ENCODE peak calls at places on chromosome 3, in seven cellular contexts. A is H1, V is HCT116, W is HepG2, M is K562, L is SK-N-SH, H is GM12878. S is an unnamed sample.
A peak's percentile ranks its signal among the peaks of the same experiment; 100 is the strongest.

GRCh38 chr3:56878046-56878445 is 76.3 kb upstream of the ARHGEF3 start:
- DNase-seq in A (no peak), V (no peak), W (no peak), M (no peak), L (no peak), H (no peak), S (no peak)

GRCh38 chr3:187968883-187969580 is 184.9 kb upstream of the LPP start:
- DNase-seq in A (no peak), V (no peak), W (peak; percentile 59), M (no peak), L (no peak), H (no peak), S (no peak)

GRCh38 chr3:175338775-175339535 is 479.8 kb downstream of the NAALADL2 start:
- DNase-seq in A (peak; percentile 47), V (peak; percentile 63), W (no peak), M (no peak), L (no peak), H (no peak), S (peak; percentile 30)

GRCh38 chr3:45534580-45535080 is 59.9 kb upstream of the LIMD1 start:
- DNase-seq in A (no peak), V (no peak), W (no peak), M (no peak), L (no peak), H (no peak), S (no peak)

GRCh38 chr3:116265976-116266584 is 179.2 kb downstream of the LSAMP start:
- DNase-seq in A (no peak), V (no peak), W (no peak), M (no peak), L (no peak), H (peak; percentile 28), S (no peak)

GRCh38 chr3:129187857-129188256 is 4.2 kb upstream of the CNBP start:
- DNase-seq in A (no peak), V (no peak), W (peak; percentile 14), M (no peak), L (no peak), H (no peak), S (no peak)

GRCh38 chr3:37372669-37373068 is 198.3 kb upstream of the LRRFIP2 start:
- DNase-seq in A (no peak), V (no peak), W (no peak), M (no peak), L (no peak), H (no peak), S (no peak)

GRCh38 chr3:123337226-123337625 is 111.7 kb downstream of the ADCY5 start:
- DNase-seq in A (no peak), V (no peak), W (no peak), M (no peak), L (no peak), H (no peak), S (no peak)

GRCh38 chr3:88003115-88003755 is 55.6 kb downstream of the CGGBP1 start:
- DNase-seq in A (no peak), V (peak; percentile 50), W (peak; percentile 32), M (peak; percentile 12), L (peak; percentile 27), H (no peak), S (no peak)

GRCh38 chr3:38317186-38317759 is 29.3 kb upstream of the XYLB start:
- DNase-seq in A (peak; percentile 22), V (no peak), W (no peak), M (no peak), L (no peak), H (no peak), S (no peak)

GRCh38 chr3:852033-852432 is 240.8 kb upstream of the CNTN6 start:
- DNase-seq in A (no peak), V (no peak), W (no peak), M (no peak), L (no peak), H (no peak), S (no peak)

GRCh38 chr3:32307591-32307990 is 69.1 kb downstream of the CMTM8 start:
- DNase-seq in A (no peak), V (no peak), W (no peak), M (no peak), L (no peak), H (no peak), S (no peak)

GRCh38 chr3:185732782-185733181 is 92.1 kb downstream of the IGF2BP2 start:
- DNase-seq in A (no peak), V (no peak), W (peak; percentile 76), M (no peak), L (no peak), H (no peak), S (no peak)
- TF ChIP-seq SIN3A in A (no peak), V (no peak), W (no peak), M (no peak), L (no peak), H (no peak), S (no peak)

GRCh38 chr3:148911597-148911996 is 46.5 kb downstream of the CPA3 start:
- DNase-seq in A (no peak), V (no peak), W (no peak), M (no peak), L (no peak), H (no peak), S (no peak)
- TF ChIP-seq SIN3A in A (no peak), V (no peak), W (no peak), M (no peak), L (no peak), H (no peak), S (no peak)

GRCh38 chr3:183943739-183944138 is 59.1 kb upstream of the PARL start:
- DNase-seq in A (no peak), V (no peak), W (no peak), M (no peak), L (no peak), H (no peak), S (no peak)
- TF ChIP-seq SIN3A in A (no peak), V (no peak), W (no peak), M (no peak), L (no peak), H (no peak), S (no peak)

GRCh38 chr3:172107403-172107802 is 68.0 kb downstream of the FNDC3B start:
- DNase-seq in A (no peak), V (no peak), W (no peak), M (no peak), L (no peak), H (peak; percentile 96), S (no peak)
- TF ChIP-seq SIN3A in A (no peak), V (no peak), W (no peak), M (peak; percentile 37), L (no peak), H (peak; percentile 95), S (no peak)

DNA sequence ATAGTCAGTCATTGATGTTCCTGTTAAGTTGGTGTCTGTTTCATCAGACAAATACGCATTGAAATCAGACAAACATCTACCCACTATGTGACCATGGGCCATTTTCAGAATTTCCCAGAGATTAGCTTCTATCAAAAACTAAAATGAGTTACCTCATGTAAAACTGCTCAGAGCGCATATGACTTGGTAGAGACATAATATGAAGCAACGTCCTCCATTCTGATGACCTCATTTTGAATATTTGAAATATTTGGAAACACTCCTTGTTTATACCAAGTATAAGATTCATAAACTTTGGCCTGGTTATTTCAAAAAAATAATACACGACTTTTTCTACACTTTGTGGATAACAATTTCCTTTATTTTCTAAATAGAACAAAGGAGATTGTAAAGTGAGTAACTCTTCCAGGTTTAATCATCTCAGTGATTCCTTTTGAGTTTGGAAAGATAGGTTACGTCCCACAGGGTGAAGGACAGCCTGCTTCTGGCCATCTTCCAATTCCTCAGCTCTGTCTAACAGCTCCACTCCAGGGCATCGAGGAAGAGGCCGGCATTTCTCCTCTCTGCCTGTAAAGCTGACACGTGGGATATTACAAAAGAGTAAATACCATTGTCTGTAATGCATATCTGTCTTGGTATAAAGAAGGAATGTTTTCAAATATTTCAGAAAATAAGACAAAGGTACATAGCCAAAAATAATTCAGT is 122.6 kb downstream of the CADM2 start:
- DNase-seq in A (no peak), V (no peak), W (no peak), M (no peak), L (no peak), H (no peak), S (no peak)
- TF ChIP-seq SIN3A in A (no peak), V (no peak), W (no peak), M (no peak), L (no peak), H (no peak), S (no peak)